ENCODE peak calls at places on chromosome 7, in four cellular contexts. E is H9, D is caudate nucleus, A is OCI-LY7. Z is an unnamed sample.

GRCh38 chr7:159026271-159027047 is 118.2 kb downstream of the VIPR2 start:
- DNase-seq in E (peak), A (no peak), D (no peak), Z (peak)

GRCh38 chr7:38660427-38661099 is 29.4 kb upstream of the AMPH start:
- DNase-seq in D (no peak), E (peak), A (peak), Z (no peak)

GRCh38 chr7:154833839-154834238 is 169.1 kb downstream of the PAXIP1 start:
- DNase-seq in D (no peak), E (no peak), A (no peak), Z (no peak)

GRCh38 chr7:100003711-100004661 is 11.4 kb upstream of the ZKSCAN1 start:
- DNase-seq in E (no peak), A (no peak), D (peak), Z (peak)

GRCh38 chr7:68176974-68177373 is 1180.3 kb downstream of the TYW1 start:
- DNase-seq in D (peak), A (peak), E (peak), Z (no peak)

GRCh38 chr7:104981671-104982036 is 32.4 kb upstream of the KMT2E start:
- DNase-seq in A (no peak), D (no peak), E (no peak), Z (no peak)

GRCh38 chr7:43522406-43523156 is 60.3 kb upstream of the STK17A start:
- DNase-seq in A (no peak), E (no peak), D (no peak), Z (no peak)

GRCh38 chr7:137343483-137343841 is at the start of gene PTN:
- DNase-seq in D (peak), E (peak), A (no peak), Z (no peak)

GRCh38 chr7:47389171-47389922 is 192.6 kb downstream of the TNS3 start:
- DNase-seq in A (no peak), E (no peak), D (no peak), Z (no peak)

DNA sequence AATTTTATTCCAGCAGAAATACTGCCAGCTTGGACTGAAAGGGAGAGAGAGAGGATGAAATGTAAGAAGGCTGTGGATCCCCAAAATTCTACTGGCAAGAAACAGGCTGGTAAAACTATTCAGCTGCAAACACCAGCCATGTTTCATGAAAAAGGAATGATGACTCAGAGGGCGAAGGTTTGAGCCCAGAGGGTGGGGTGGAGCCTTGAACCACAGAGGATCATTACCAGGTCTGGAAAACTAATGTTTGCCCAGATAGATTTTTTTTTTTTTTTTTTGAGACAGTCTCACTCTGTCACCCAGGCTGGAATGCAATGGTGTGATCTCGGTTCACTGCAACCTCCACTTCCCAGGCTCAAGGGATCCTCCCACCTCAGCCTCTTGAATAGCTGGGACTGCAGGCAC is 41.7 kb upstream of the NRF1 start:
- DNase-seq in A (no peak), D (no peak), E (no peak), Z (no peak)
- H3K27ac ChIP-seq in A (no peak), D (no peak), E (no peak), Z (no peak)

DNA sequence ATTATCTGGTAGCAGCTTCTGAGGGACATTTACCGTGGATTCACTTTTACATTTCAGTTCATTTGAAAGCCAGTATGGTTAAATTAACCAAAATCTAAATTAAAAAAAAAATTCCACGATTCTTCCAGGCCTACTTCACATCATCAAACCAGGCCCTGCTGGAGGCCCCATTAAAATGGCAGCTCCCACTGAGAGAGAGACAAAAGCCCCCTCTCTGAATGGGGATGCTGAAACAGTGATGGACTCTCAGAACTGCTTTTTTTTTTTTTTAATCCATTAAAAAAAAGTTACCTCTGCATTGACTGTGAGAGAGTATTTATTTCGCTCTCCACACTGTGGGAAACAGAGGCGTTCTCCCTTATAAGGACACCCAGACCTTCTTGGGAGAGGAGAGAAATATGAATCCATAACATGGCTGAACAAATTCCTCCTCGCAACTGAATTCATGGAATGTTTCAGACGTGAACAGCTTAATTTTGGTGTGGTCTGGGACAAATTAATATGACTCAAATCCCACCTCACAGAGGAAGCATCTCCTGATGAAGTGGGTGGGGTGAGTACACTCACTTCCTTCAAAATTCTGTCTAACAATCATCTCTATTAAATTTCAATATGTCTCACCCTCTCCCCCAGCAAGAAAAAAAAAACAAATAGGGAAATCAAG is 73.5 kb downstream of the SAMD9 start:
- DNase-seq in A (no peak), D (no peak), E (peak), Z (no peak)
- H3K27ac ChIP-seq in A (no peak), D (no peak), E (no peak), Z (no peak)

DNA sequence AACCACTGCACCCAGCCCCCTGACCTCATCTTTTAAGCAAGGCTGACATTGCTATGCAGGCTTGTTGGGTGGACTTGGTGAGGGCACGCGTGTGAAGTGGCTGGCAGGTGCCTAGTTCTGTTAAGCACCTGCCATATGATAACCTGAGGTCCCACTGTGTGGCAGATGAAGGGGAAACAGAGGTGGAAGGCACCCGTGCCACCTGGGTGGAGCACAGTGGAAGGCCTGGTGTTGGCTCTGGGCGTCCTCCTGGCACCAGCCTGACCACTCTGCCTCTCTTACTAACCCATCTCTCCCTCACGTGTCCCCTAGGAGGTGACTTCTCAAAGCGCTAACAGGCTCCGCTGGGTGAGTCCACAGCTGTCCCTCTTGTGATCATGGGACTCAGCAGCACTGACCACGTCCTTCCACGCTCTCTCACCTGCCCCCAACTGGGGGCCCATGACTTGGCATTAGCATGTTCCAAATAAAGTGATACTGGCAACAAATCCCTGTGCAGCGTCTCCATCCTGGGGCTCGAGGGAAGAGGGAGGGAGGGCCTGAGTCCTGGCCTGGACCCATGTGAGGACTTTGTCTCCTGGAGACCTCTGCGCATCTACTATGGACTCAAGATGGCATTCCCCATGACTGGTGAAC is 4.6 kb upstream of the ZNF862 start:
- DNase-seq in E (no peak), D (no peak), A (no peak), Z (no peak)
- H3K27ac ChIP-seq in E (no peak), D (no peak), A (no peak), Z (no peak)

GRCh38 chr7:95595825-95596182 is 512 bp downstream of the PDK4 start:
- DNase-seq in E (peak), D (no peak), A (no peak), Z (no peak)
- H3K27ac ChIP-seq in E (no peak), D (peak), A (no peak), Z (peak)

DNA sequence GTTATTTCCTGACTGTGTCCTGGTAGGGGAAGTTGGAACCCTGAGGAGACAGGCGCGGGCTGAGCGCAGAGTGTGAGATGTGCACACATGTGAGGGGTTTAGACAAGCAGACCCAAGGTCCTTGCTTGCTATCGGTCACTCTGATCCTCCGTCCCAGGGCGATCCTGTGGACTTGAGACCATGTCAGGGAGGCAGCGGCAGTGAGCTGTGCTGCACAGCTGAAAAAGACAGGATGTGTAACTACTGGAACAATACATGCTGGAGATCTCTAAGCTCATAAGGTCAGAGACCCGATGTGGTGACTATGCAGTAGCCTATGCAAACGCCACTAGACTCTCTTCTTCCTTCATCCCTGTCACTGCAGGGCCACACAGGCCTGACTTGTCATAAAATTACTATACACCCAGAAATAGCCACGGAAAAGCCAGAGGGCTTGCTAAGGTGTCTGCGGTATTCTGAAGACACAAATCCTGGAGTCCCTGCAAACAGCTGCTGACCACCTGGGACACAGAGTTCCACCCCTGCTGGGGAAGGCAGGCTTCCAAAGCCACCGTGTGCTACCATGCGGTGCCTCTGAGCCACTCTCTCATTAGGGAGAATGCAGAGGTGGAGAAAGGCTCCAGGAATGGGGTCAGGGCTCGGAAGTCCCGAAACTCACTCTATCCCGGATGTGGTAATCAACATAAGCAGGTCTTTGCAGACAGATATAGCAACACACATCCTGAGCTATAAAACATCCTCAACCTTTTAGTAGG is 91.1 kb upstream of the DDC start:
- DNase-seq in E (no peak), D (no peak), A (no peak), Z (no peak)
- H3K27ac ChIP-seq in E (no peak), D (peak), A (no peak), Z (peak)